ENCODE peak calls at places on chromosomes 6 and 20, in five cellular contexts. G, I, A, F and R are unnamed samples.

GRCh38 chr6:137051790-137052472 is 7.2 kb upstream of the IL20RA start:
- DNase-seq in G (no peak), I (peak; percentile 30), A (no peak), F (no peak), R (peak; percentile 47)

GRCh38 chr6:145506554-145506953 is 228.8 kb downstream of the EPM2A start:
- DNase-seq in G (no peak), I (no peak), A (no peak), F (no peak), R (no peak)

GRCh38 chr6:149332602-149333311 is 15.2 kb downstream of the TAB2 start:
- DNase-seq in G (no peak), I (no peak), A (no peak), F (no peak), R (no peak)

GRCh38 chr6:149268146-149268545 is 49.4 kb upstream of the TAB2 start:
- DNase-seq in G (no peak), I (no peak), A (no peak), F (no peak), R (no peak)

GRCh38 chr6:92495246-92495645 is 924.1 kb downstream of the EPHA7 start:
- DNase-seq in G (peak; percentile 1), I (no peak), A (no peak), F (no peak), R (peak; percentile 72)

GRCh38 chr6:146526192-146526591 is 17.4 kb upstream of the RAB32 start:
- DNase-seq in G (peak; percentile 14), I (no peak), A (no peak), F (no peak), R (peak; percentile 5)

GRCh38 chr20:25046736-25047666 is 10.9 kb downstream of the ACSS1 start:
- DNase-seq in G (no peak), I (no peak), A (no peak), F (peak; percentile 31), R (no peak)

GRCh38 chr20:5703542-5704215 is 46.5 kb upstream of the SHLD1 start:
- DNase-seq in G (no peak), I (no peak), A (peak; percentile 30), F (no peak), R (no peak)

GRCh38 chr6:130937942-130938604 is 110.9 kb downstream of the SMLR1 start:
- DNase-seq in G (no peak), I (no peak), A (no peak), F (no peak), R (no peak)

GRCh38 chr20:21437248-21437647 is 39.9 kb upstream of the NKX2-4 start:
- DNase-seq in G (no peak), I (no peak), A (no peak), F (no peak), R (no peak)

GRCh38 chr6:135853227-135853626 is 1.7 kb downstream of the PDE7B start:
- DNase-seq in G (peak; percentile 44), I (no peak), A (no peak), F (no peak), R (no peak)
- H3K4me3 ChIP-seq in G (peak overlapping the region; percentile 41), I (no peak overlapping the region), A (peak overlapping the region; percentile 58), F (no peak overlapping the region), R (peak overlapping the region; percentile 77)

GRCh38 chr6:26220353-26220970 is 133.2 kb downstream of the HFE start:
- DNase-seq in G (no peak), I (no peak), A (no peak), F (no peak), R (no peak)

GRCh38 chr6:26223213-26223612 is 136.0 kb downstream of the HFE start:
- DNase-seq in G (peak; percentile 30), I (peak; percentile 31), A (no peak), F (no peak), R (peak; percentile 51)

GRCh38 chr6:26218824-26219223 is 131.6 kb downstream of the HFE start:
- DNase-seq in G (no peak), I (no peak), A (no peak), F (no peak), R (no peak)

GRCh38 chr6:26222587-26222986 is 135.4 kb downstream of the HFE start:
- DNase-seq in G (no peak), I (no peak), A (no peak), F (no peak), R (no peak)

GRCh38 chr6:26221186-26221585 is 134.0 kb downstream of the HFE start:
- DNase-seq in G (no peak), I (no peak), A (no peak), F (no peak), R (no peak)
- H3K4me1 ChIP-seq in G (no peaks in the 10 kb centered on the region), I (peaks cover 14% of the 10 kb centered on the region), A (no peaks in the 10 kb centered on the region), F (no peaks in the 10 kb centered on the region), R (peaks cover 13% of the 10 kb centered on the region)

GRCh38 chr20:23048283-23049200 is 930 bp downstream of the THBD start:
- DNase-seq in G (peak; percentile 23), I (no peak), A (peak; percentile 50), F (peak; percentile 89), R (peak; percentile 49)

GRCh38 chr20:23049201-23049932 is at the start of gene THBD:
- DNase-seq in G (peak; percentile 60), I (no peak), A (peak; percentile 88), F (peak; percentile 88), R (peak; percentile 86)

GRCh38 chr20:23046431-23046830 is 3.0 kb downstream of the THBD start:
- DNase-seq in G (no peak), I (no peak), A (no peak), F (no peak), R (no peak)

GRCh38 chr20:23047001-23047737 is 2.3 kb downstream of the THBD start:
- DNase-seq in G (no peak), I (no peak), A (no peak), F (no peak), R (no peak)

DNA sequence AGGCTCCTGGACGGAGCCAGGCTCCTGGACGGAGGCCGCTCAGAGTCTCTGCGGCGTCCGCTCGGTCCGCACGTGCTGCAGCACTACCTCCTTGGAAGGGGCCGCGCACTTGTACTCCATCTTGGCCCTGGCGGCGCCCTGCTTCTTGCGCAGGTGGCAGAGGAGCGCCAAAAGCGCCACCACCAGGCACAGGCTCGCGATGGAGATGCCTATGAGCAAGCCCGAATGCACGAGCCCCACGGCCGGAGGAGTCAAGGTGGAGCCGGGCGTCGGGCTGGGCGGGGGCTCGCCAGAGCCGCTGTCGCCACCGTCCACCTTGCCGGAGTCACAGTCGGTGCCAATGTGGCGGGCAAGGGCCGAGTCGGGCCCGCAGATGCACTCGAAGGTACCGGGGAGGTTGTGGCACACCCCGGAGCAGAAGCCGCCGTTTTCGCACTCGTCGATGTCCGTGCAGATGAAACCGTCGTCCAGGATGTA is 1.7 kb downstream of the THBD start:
- DNase-seq in G (no peak), I (no peak), A (peak; percentile 22), F (peak; percentile 74), R (no peak)
- H3K4me3 ChIP-seq in G (no peak overlapping the region), I (no peak overlapping the region), A (peak overlapping the region; percentile 74), F (peak overlapping the region; percentile 69), R (peak overlapping the region; percentile 83)

GRCh38 chr6:167856999-167857660 is 30.4 kb downstream of the AFDN start:
- DNase-seq in G (peak; percentile 60), I (no peak), A (no peak), F (no peak), R (peak; percentile 99)

GRCh38 chr6:167858842-167859520 is 32.3 kb downstream of the AFDN start:
- DNase-seq in G (no peak), I (no peak), A (no peak), F (no peak), R (peak; percentile 61)

GRCh38 chr6:167856474-167856873 is 29.8 kb downstream of the AFDN start:
- DNase-seq in G (no peak), I (no peak), A (no peak), F (no peak), R (no peak)

GRCh38 chr6:167858086-167858591 is 31.4 kb downstream of the AFDN start:
- DNase-seq in G (peak; percentile 81), I (no peak), A (no peak), F (no peak), R (peak; percentile 69)

GRCh38 chr6:167855825-167856425 is 29.2 kb downstream of the AFDN start:
- DNase-seq in G (peak; percentile 95), I (no peak), A (no peak), F (no peak), R (peak; percentile 99)
- H3K4me1 ChIP-seq in G (peaks cover 15% of the 10 kb centered on the region), I (no peaks in the 10 kb centered on the region), A (peaks cover 43% of the 10 kb centered on the region), F (peaks cover 79% of the 10 kb centered on the region), R (peaks cover 4% of the 10 kb centered on the region)